ENCODE peak calls at places on chromosomes 1 and 21, in five cellular contexts. O, G, U, Q and Z are unnamed samples.
A peak's percentile ranks its signal among the peaks of the same experiment; 100 is the strongest.

GRCh38 chr1:19311503-19311930 is 427 bp downstream of the AKR7A2 start:
- DNase-seq in G (peak; percentile 50), O (no peak), Q (peak; percentile 32), U (no peak), Z (no peak)

GRCh38 chr1:84365225-84366221 is 32.8 kb upstream of the DNASE2B start:
- DNase-seq in O (peak; percentile 64), U (no peak), G (peak; percentile 85), Q (peak; percentile 6), Z (peak; percentile 66)

GRCh38 chr1:45050931-45051748 is 39.1 kb downstream of the UROD start:
- DNase-seq in O (no peak), Q (peak; percentile 32), U (no peak), G (no peak), Z (no peak)

GRCh38 chr1:200184196-200184595 is 156.7 kb downstream of the NR5A2 start:
- DNase-seq in U (no peak), O (peak; percentile 40), Q (no peak), G (peak; percentile 79), Z (peak; percentile 88)

GRCh38 chr1:238487931-238488330 is 597.2 kb upstream of the ZP4 start:
- DNase-seq in U (no peak), G (no peak), Q (no peak), O (no peak), Z (no peak)

GRCh38 chr21:38048241-38048640 is 132.0 kb upstream of the KCNJ6 start:
- DNase-seq in Q (no peak), O (no peak), U (peak; percentile 2), G (no peak), Z (no peak)

GRCh38 chr1:15236226-15237145 is 10.5 kb upstream of the FHAD1 start:
- DNase-seq in O (no peak), G (no peak), U (no peak), Q (no peak), Z (no peak)

GRCh38 chr1:28886731-28887417 is 27.5 kb upstream of the EPB41 start:
- DNase-seq in G (peak; percentile 91), U (no peak), Q (peak; percentile 99), O (peak; percentile 94), Z (peak; percentile 81)

GRCh38 chr1:24254783-24255182 is 64.4 kb upstream of the GRHL3 start:
- DNase-seq in Q (no peak), G (no peak), U (no peak), O (no peak), Z (no peak)

GRCh38 chr1:20936216-20936615 is 149.1 kb upstream of the HP1BP3 start:
- DNase-seq in U (no peak), G (no peak), O (no peak), Q (no peak), Z (no peak)

GRCh38 chr1:212680691-212681090 is 18.9 kb downstream of the BATF3 start:
- DNase-seq in Q (no peak), G (no peak), O (no peak), U (no peak), Z (no peak)

GRCh38 chr1:60874703-60875102 is 207.7 kb upstream of the NFIA start:
- DNase-seq in U (no peak), O (peak; percentile 48), G (no peak), Q (no peak), Z (peak; percentile 67)

GRCh38 chr1:36321119-36321951 is 2.1 kb downstream of the EVA1B start:
- DNase-seq in O (peak; percentile 94), G (no peak), U (no peak), Q (peak; percentile 50), Z (no peak)

GRCh38 chr1:212760126-212760823 is 31.3 kb downstream of the NSL1 start:
- DNase-seq in O (peak; percentile 12), U (no peak), G (no peak), Q (peak; percentile 52), Z (peak; percentile 66)

GRCh38 chr1:172745014-172745413 is 86.1 kb downstream of the FASLG start:
- DNase-seq in Q (peak; percentile 49), O (peak; percentile 79), G (peak; percentile 84), U (no peak), Z (peak; percentile 89)

GRCh38 chr1:213032651-213033050 is 17.0 kb upstream of the ANGEL2 start:
- DNase-seq in G (no peak), Q (no peak), U (no peak), O (no peak), Z (no peak)

GRCh38 chr21:25855591-25855990 is 120.8 kb downstream of the GABPA start:
- DNase-seq in O (no peak), G (no peak), U (no peak), Q (no peak), Z (no peak)

GRCh38 chr1:226220473-226221189 is 2.8 kb upstream of the MIXL1 start:
- DNase-seq in G (no peak), Q (no peak), O (no peak), U (no peak), Z (no peak)

GRCh38 chr1:22142315-22143064 is 407 bp downstream of the WNT4 start:
- DNase-seq in G (peak; percentile 34), Q (peak; percentile 48), U (no peak), O (peak; percentile 54), Z (no peak)

GRCh38 chr1:229964281-229964680 is 102.8 kb upstream of the GALNT2 start:
- DNase-seq in U (no peak), G (no peak), Q (no peak), O (no peak), Z (no peak)

GRCh38 chr1:29623501-29623900 is 387.2 kb downstream of the PTPRU start:
- DNase-seq in U (peak; percentile 29), O (no peak), G (no peak), Q (no peak), Z (no peak)